ENCODE peak calls at places on chromosomes 13 and 19, in ten cellular contexts. O is aorta; V is SHP77 treated with DMSO at 0.1 percent for 48 hours; R is HuH-7.5; B is HFF-Myc; U is activated CD4-positive, alpha-beta T cell treated with anti-CD3 and anti-CD28 coated beads, Interleukin-2, amount 50 U/mL, for 48 hours; G is NCI-H1436 treated with DMSO at 0.1 percent for 48 hours; D is ovary; A is activated gamma-delta T cell treated with Interleukin-2 at 50 U/mL for 16 hours; P is H9. C is an unnamed sample.

GRCh38 chr19:35539314-35539713 is 6.1 kb downstream of the GAPDHS start:
- DNase-seq in O (no peak), V (no peak), R (no peak), B (no peak), U (no peak), G (no peak), D (no peak), A (no peak), P (no peak), C (no peak)

GRCh38 chr19:14432817-14433453 is at the start of gene PKN1:
- DNase-seq in O (peak), V (peak), R (peak), B (no peak), U (peak), G (no peak), D (peak), A (peak), P (peak), C (peak)

GRCh38 chr13:48412881-48413351 is at the start of gene LPAR6:
- DNase-seq in O (no peak), V (no peak), R (no peak), B (peak), U (no peak), G (no peak), D (peak), A (no peak), P (peak), C (no peak)

GRCh38 chr13:113839536-113840204 is 24.2 kb downstream of the GAS6 start:
- DNase-seq in O (no peak), V (no peak), R (no peak), B (no peak), U (no peak), G (no peak), D (no peak), A (no peak), P (no peak), C (no peak)

GRCh38 chr19:1748703-1749341 is 4.5 kb upstream of the ONECUT3 start:
- DNase-seq in O (no peak), V (no peak), R (no peak), B (no peak), U (no peak), G (no peak), D (no peak), A (no peak), P (no peak), C (no peak)

GRCh38 chr19:1467512-1468273 is 11.3 kb downstream of the C19orf25 start:
- DNase-seq in O (no peak), V (no peak), R (no peak), B (no peak), U (no peak), G (no peak), D (peak), A (no peak), P (no peak), C (no peak)

GRCh38 chr19:31639306-31639705 is 290.1 kb upstream of the TSHZ3 start:
- DNase-seq in O (no peak), V (no peak), R (no peak), B (no peak), U (no peak), G (no peak), D (no peak), A (no peak), P (no peak), C (no peak)

GRCh38 chr19:4115050-4115817 is 8.7 kb downstream of the MAP2K2 start:
- DNase-seq in O (no peak), V (no peak), R (no peak), B (no peak), U (peak), G (no peak), D (no peak), A (peak), P (no peak), C (peak)

GRCh38 chr13:29771247-29771646 is 79.2 kb downstream of the UBL3 start:
- DNase-seq in O (no peak), V (peak), R (no peak), B (no peak), U (no peak), G (no peak), D (no peak), A (no peak), P (no peak), C (no peak)

GRCh38 chr19:55098716-55099556 is 18.5 kb downstream of the PPP1R12C start:
- DNase-seq in O (no peak), V (no peak), R (no peak), B (no peak), U (no peak), G (no peak), D (no peak), A (no peak), P (no peak), C (no peak)

C was measured in Peyer's patch.